ENCODE peak calls at places on chromosomes 13 and 19, in eight cellular contexts. One of them, this sample, is unnamed.

GRCh38 chr19:48471836-48472235 is 2.7 kb downstream of the CYTH2 start:
- DNase-seq in lower lobe of right lung: no peak
- DNase-seq in T1000: no peak
- DNase-seq in NCI-H774: no peak
- DNase-seq in ovary: no peak
- DNase-seq in sciatic nerve: no peak
- DNase-seq in activated T-cell treated with anti-CD3 and anti-CD28 coated beads for 24 hours: no peak
- DNase-seq in activated naive CD8-positive, alpha-beta T cell treated with anti-CD3 and anti-CD28 coated beads, Interleukin-2, amount 50 U/mL, for 16 hours: no peak
- DNase-seq in this sample: no peak

GRCh38 chr19:4053423-4054324 is 13.0 kb downstream of the ZBTB7A start:
- DNase-seq in lower lobe of right lung: no peak
- DNase-seq in T1000: no peak
- DNase-seq in NCI-H774: no peak
- DNase-seq in ovary: no peak
- DNase-seq in sciatic nerve: no peak
- DNase-seq in activated T-cell treated with anti-CD3 and anti-CD28 coated beads for 24 hours: no peak
- DNase-seq in activated naive CD8-positive, alpha-beta T cell treated with anti-CD3 and anti-CD28 coated beads, Interleukin-2, amount 50 U/mL, for 16 hours: no peak
- DNase-seq in this sample: no peak

GRCh38 chr19:7823902-7824301 is 6.1 kb upstream of the EVI5L start:
- DNase-seq in lower lobe of right lung: no peak
- DNase-seq in T1000: no peak
- DNase-seq in NCI-H774: no peak
- DNase-seq in ovary: no peak
- DNase-seq in sciatic nerve: no peak
- DNase-seq in activated T-cell treated with anti-CD3 and anti-CD28 coated beads for 24 hours: no peak
- DNase-seq in activated naive CD8-positive, alpha-beta T cell treated with anti-CD3 and anti-CD28 coated beads, Interleukin-2, amount 50 U/mL, for 16 hours: no peak
- DNase-seq in this sample: no peak

GRCh38 chr19:10551698-10552301 is 8.1 kb downstream of the ATG4D start:
- DNase-seq in lower lobe of right lung: no peak
- DNase-seq in T1000: no peak
- DNase-seq in NCI-H774: no peak
- DNase-seq in ovary: no peak
- DNase-seq in sciatic nerve: no peak
- DNase-seq in activated T-cell treated with anti-CD3 and anti-CD28 coated beads for 24 hours: no peak
- DNase-seq in activated naive CD8-positive, alpha-beta T cell treated with anti-CD3 and anti-CD28 coated beads, Interleukin-2, amount 50 U/mL, for 16 hours: no peak
- DNase-seq in this sample: no peak

GRCh38 chr13:95137096-95137495 is 164.2 kb downstream of the ABCC4 start:
- DNase-seq in lower lobe of right lung: no peak
- DNase-seq in T1000: no peak
- DNase-seq in NCI-H774: no peak
- DNase-seq in ovary: no peak
- DNase-seq in sciatic nerve: no peak
- DNase-seq in activated T-cell treated with anti-CD3 and anti-CD28 coated beads for 24 hours: no peak
- DNase-seq in activated naive CD8-positive, alpha-beta T cell treated with anti-CD3 and anti-CD28 coated beads, Interleukin-2, amount 50 U/mL, for 16 hours: no peak
- DNase-seq in this sample: no peak

GRCh38 chr19:43476606-43477005 is 11.2 kb upstream of the LYPD3 start:
- DNase-seq in lower lobe of right lung: no peak
- DNase-seq in T1000: no peak
- DNase-seq in NCI-H774: no peak
- DNase-seq in ovary: no peak
- DNase-seq in sciatic nerve: no peak
- DNase-seq in activated T-cell treated with anti-CD3 and anti-CD28 coated beads for 24 hours: no peak
- DNase-seq in activated naive CD8-positive, alpha-beta T cell treated with anti-CD3 and anti-CD28 coated beads, Interleukin-2, amount 50 U/mL, for 16 hours: no peak
- DNase-seq in this sample: no peak

GRCh38 chr19:51026554-51026831 is at the start of gene KLK11:
- DNase-seq in lower lobe of right lung: no peak
- DNase-seq in T1000: no peak
- DNase-seq in NCI-H774: peak
- DNase-seq in ovary: peak
- DNase-seq in sciatic nerve: no peak
- DNase-seq in activated T-cell treated with anti-CD3 and anti-CD28 coated beads for 24 hours: no peak
- DNase-seq in activated naive CD8-positive, alpha-beta T cell treated with anti-CD3 and anti-CD28 coated beads, Interleukin-2, amount 50 U/mL, for 16 hours: no peak
- DNase-seq in this sample: no peak

GRCh38 chr19:9721861-9722260 is 46.7 kb downstream of the ZNF846 start:
- DNase-seq in lower lobe of right lung: no peak
- DNase-seq in T1000: no peak
- DNase-seq in NCI-H774: no peak
- DNase-seq in ovary: no peak
- DNase-seq in sciatic nerve: no peak
- DNase-seq in activated T-cell treated with anti-CD3 and anti-CD28 coated beads for 24 hours: no peak
- DNase-seq in activated naive CD8-positive, alpha-beta T cell treated with anti-CD3 and anti-CD28 coated beads, Interleukin-2, amount 50 U/mL, for 16 hours: no peak
- DNase-seq in this sample: no peak

GRCh38 chr13:104171132-104171531 is 1104.9 kb upstream of the SLC10A2 start:
- DNase-seq in lower lobe of right lung: no peak
- DNase-seq in T1000: no peak
- DNase-seq in NCI-H774: peak
- DNase-seq in ovary: no peak
- DNase-seq in sciatic nerve: no peak
- DNase-seq in activated T-cell treated with anti-CD3 and anti-CD28 coated beads for 24 hours: no peak
- DNase-seq in activated naive CD8-positive, alpha-beta T cell treated with anti-CD3 and anti-CD28 coated beads, Interleukin-2, amount 50 U/mL, for 16 hours: no peak
- DNase-seq in this sample: no peak

GRCh38 chr13:114119196-114119595 is 13.2 kb downstream of the RASA3 start:
- DNase-seq in lower lobe of right lung: peak
- DNase-seq in T1000: no peak
- DNase-seq in NCI-H774: no peak
- DNase-seq in ovary: peak
- DNase-seq in sciatic nerve: no peak
- DNase-seq in activated T-cell treated with anti-CD3 and anti-CD28 coated beads for 24 hours: no peak
- DNase-seq in activated naive CD8-positive, alpha-beta T cell treated with anti-CD3 and anti-CD28 coated beads, Interleukin-2, amount 50 U/mL, for 16 hours: no peak
- DNase-seq in this sample: no peak

GRCh38 chr13:66375756-66376155 is 854.4 kb downstream of the PCDH9 start:
- DNase-seq in lower lobe of right lung: no peak
- DNase-seq in T1000: no peak
- DNase-seq in NCI-H774: no peak
- DNase-seq in ovary: no peak
- DNase-seq in sciatic nerve: no peak
- DNase-seq in activated T-cell treated with anti-CD3 and anti-CD28 coated beads for 24 hours: no peak
- DNase-seq in activated naive CD8-positive, alpha-beta T cell treated with anti-CD3 and anti-CD28 coated beads, Interleukin-2, amount 50 U/mL, for 16 hours: no peak
- DNase-seq in this sample: no peak

GRCh38 chr13:42532561-42533335 is 41.2 kb upstream of the TNFSF11 start:
- DNase-seq in lower lobe of right lung: no peak
- DNase-seq in T1000: no peak
- DNase-seq in NCI-H774: no peak
- DNase-seq in ovary: no peak
- DNase-seq in sciatic nerve: no peak
- DNase-seq in activated T-cell treated with anti-CD3 and anti-CD28 coated beads for 24 hours: no peak
- DNase-seq in activated naive CD8-positive, alpha-beta T cell treated with anti-CD3 and anti-CD28 coated beads, Interleukin-2, amount 50 U/mL, for 16 hours: no peak
- DNase-seq in this sample: no peak

GRCh38 chr19:39740395-39740794 is 2.6 kb upstream of the CLC start:
- DNase-seq in lower lobe of right lung: no peak
- DNase-seq in T1000: no peak
- DNase-seq in NCI-H774: no peak
- DNase-seq in ovary: no peak
- DNase-seq in sciatic nerve: no peak
- DNase-seq in activated T-cell treated with anti-CD3 and anti-CD28 coated beads for 24 hours: no peak
- DNase-seq in activated naive CD8-positive, alpha-beta T cell treated with anti-CD3 and anti-CD28 coated beads, Interleukin-2, amount 50 U/mL, for 16 hours: no peak
- DNase-seq in this sample: peak

GRCh38 chr13:84481958-84482357 is 599.7 kb upstream of the SLITRK1 start:
- DNase-seq in lower lobe of right lung: no peak
- DNase-seq in T1000: no peak
- DNase-seq in NCI-H774: no peak
- DNase-seq in ovary: no peak
- DNase-seq in sciatic nerve: no peak
- DNase-seq in activated T-cell treated with anti-CD3 and anti-CD28 coated beads for 24 hours: no peak
- DNase-seq in activated naive CD8-positive, alpha-beta T cell treated with anti-CD3 and anti-CD28 coated beads, Interleukin-2, amount 50 U/mL, for 16 hours: no peak
- DNase-seq in this sample: no peak

GRCh38 chr19:17607936-17608335 is 52.5 kb downstream of the COLGALT1 start:
- DNase-seq in lower lobe of right lung: no peak
- DNase-seq in T1000: no peak
- DNase-seq in NCI-H774: no peak
- DNase-seq in ovary: no peak
- DNase-seq in sciatic nerve: no peak
- DNase-seq in activated T-cell treated with anti-CD3 and anti-CD28 coated beads for 24 hours: no peak
- DNase-seq in activated naive CD8-positive, alpha-beta T cell treated with anti-CD3 and anti-CD28 coated beads, Interleukin-2, amount 50 U/mL, for 16 hours: no peak
- DNase-seq in this sample: no peak

GRCh38 chr13:84917252-84917878 is 881.9 kb downstream of the SLITRK6 start:
- DNase-seq in lower lobe of right lung: no peak
- DNase-seq in T1000: no peak
- DNase-seq in NCI-H774: no peak
- DNase-seq in ovary: no peak
- DNase-seq in sciatic nerve: no peak
- DNase-seq in activated T-cell treated with anti-CD3 and anti-CD28 coated beads for 24 hours: no peak
- DNase-seq in activated naive CD8-positive, alpha-beta T cell treated with anti-CD3 and anti-CD28 coated beads, Interleukin-2, amount 50 U/mL, for 16 hours: no peak
- DNase-seq in this sample: no peak

GRCh38 chr19:17406039-17406886 is 833 bp upstream of the BST2 start:
- DNase-seq in lower lobe of right lung: no peak
- DNase-seq in T1000: no peak
- DNase-seq in NCI-H774: no peak
- DNase-seq in ovary: no peak
- DNase-seq in sciatic nerve: no peak
- DNase-seq in activated T-cell treated with anti-CD3 and anti-CD28 coated beads for 24 hours: no peak
- DNase-seq in activated naive CD8-positive, alpha-beta T cell treated with anti-CD3 and anti-CD28 coated beads, Interleukin-2, amount 50 U/mL, for 16 hours: no peak
- DNase-seq in this sample: no peak